ENCODE peak calls at places on chromosome 15, in seven cellular contexts. M is IMR-90, K is H9, N is mesenchymal stem cell, R is neuronal stem cell, Y is H1, L is trophoblast cell. E is an unnamed sample.

GRCh38 chr15:42796955-42797779 is 60.2 kb upstream of the CDAN1 start:
- DNase-seq in M (peak), K (no peak), N (no peak), R (no peak), Y (no peak), L (no peak), E (peak)

GRCh38 chr15:28974142-28974541 is 88.4 kb downstream of the APBA2 start:
- DNase-seq in M (no peak), K (no peak), N (no peak), R (no peak), Y (no peak), L (no peak), E (no peak)

GRCh38 chr15:98649621-98649995 is 1.3 kb downstream of the IGF1R start:
- DNase-seq in M (no peak), K (no peak), N (peak), R (no peak), Y (no peak), L (peak), E (no peak)

GRCh38 chr15:40481671-40482070 is 10.9 kb downstream of the CHST14 start:
- DNase-seq in M (no peak), K (no peak), N (no peak), R (no peak), Y (no peak), L (no peak), E (no peak)

GRCh38 chr15:66269326-66270090 is 16.0 kb upstream of the MEGF11 start:
- DNase-seq in M (peak), K (peak), N (peak), R (no peak), Y (no peak), L (peak), E (peak)

GRCh38 chr15:101029971-101030661 is 111.0 kb downstream of the LRRK1 start:
- DNase-seq in M (no peak), K (peak), N (no peak), R (no peak), Y (no peak), L (no peak), E (no peak)

GRCh38 chr15:84079885-84080777 is 155.4 kb upstream of the GOLGA6L4 start:
- DNase-seq in M (peak), K (peak), N (peak), R (peak), Y (peak), L (no peak), E (peak)

GRCh38 chr15:42062284-42062806 is 32.0 kb downstream of the PLA2G4D start:
- DNase-seq in M (no peak), K (no peak), N (no peak), R (no peak), Y (no peak), L (no peak), E (no peak)

GRCh38 chr15:34799825-34800168 is 4.4 kb upstream of the ACTC1 start:
- DNase-seq in M (no peak), K (no peak), N (no peak), R (no peak), Y (no peak), L (no peak), E (no peak)

GRCh38 chr15:36499751-36500389 is 79.6 kb upstream of the CDIN1 start:
- DNase-seq in M (peak), K (no peak), N (no peak), R (no peak), Y (no peak), L (no peak), E (no peak)

GRCh38 chr15:34621675-34622074 is 38.2 kb upstream of the GOLGA8B start:
- DNase-seq in M (peak), K (no peak), N (no peak), R (no peak), Y (no peak), L (no peak), E (no peak)

DNA sequence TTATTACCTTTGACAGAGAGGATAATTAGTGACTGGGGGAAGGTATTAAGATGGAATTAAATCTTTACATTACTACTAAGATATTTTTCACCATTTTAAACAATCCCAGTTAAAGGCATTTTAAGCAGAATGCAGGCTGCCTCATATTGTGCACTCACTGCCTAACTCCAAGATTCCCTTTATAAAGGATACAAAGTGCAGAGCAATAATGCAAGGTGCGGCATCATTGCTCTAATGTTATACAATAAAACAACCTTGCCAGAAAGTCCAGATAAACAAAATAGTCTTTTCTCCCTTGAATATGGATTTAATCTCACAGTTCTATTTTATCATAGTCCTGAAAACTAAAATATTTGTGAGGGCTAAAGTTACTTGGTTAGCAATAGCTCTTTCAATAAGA is 1031.6 kb upstream of the SEMA6D start:
- DNase-seq in M (no peak), K (no peak), N (no peak), R (no peak), Y (no peak), L (no peak), E (no peak)
- H2BK5ac ChIP-seq in M (no peak), K (no peak), N (no peak), R (no peak), Y (no peak), L (no peak), E (no peak)

GRCh38 chr15:63502843-63503738 is 1.3 kb upstream of the USP3 start:
- DNase-seq in M (peak), K (peak), N (peak), R (no peak), Y (peak), L (peak), E (peak)
- H2BK5ac ChIP-seq in M (peak), K (no peak), N (peak), R (no peak), Y (no peak), L (peak), E (no peak)

GRCh38 chr15:72979754-72980153 is 72.5 kb upstream of the NEO1 start:
- DNase-seq in M (no peak), K (no peak), N (no peak), R (no peak), Y (no peak), L (no peak), E (no peak)

GRCh38 chr15:72979308-72979707 is 73.0 kb upstream of the NEO1 start:
- DNase-seq in M (no peak), K (no peak), N (no peak), R (no peak), Y (no peak), L (no peak), E (no peak)

GRCh38 chr15:72983812-72984211 is 68.5 kb upstream of the NEO1 start:
- DNase-seq in M (no peak), K (no peak), N (peak), R (no peak), Y (no peak), L (peak), E (no peak)

GRCh38 chr15:72982750-72983149 is 69.5 kb upstream of the NEO1 start:
- DNase-seq in M (peak), K (no peak), N (no peak), R (no peak), Y (no peak), L (no peak), E (no peak)
- H2BK5ac ChIP-seq in M (no peak), K (no peak), N (no peak), R (no peak), Y (no peak), L (no peak), E (no peak)

DNA sequence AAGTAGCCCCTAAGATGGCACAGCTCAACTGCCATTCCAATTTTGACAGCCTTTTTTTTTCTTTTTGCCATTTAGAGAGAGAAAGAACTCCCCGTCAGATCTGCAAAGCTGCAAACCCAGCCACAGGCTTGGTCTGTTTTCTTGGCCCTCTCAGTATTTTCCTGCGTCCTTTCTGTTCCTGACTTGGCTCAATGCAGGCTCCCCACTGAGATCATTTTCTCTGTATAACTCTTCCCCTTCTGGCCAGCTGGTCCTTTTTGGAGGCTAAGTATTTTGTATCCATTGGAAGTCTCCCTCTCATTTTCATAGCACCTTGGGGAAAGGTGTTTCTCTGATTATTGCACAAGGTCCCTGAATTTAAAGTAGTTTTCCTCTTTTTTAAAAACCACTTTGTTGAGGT is 386.8 kb downstream of the UNC13C start:
- DNase-seq in M (no peak), K (no peak), N (no peak), R (no peak), Y (no peak), L (no peak), E (no peak)
- H2BK5ac ChIP-seq in M (no peak), K (no peak), N (no peak), R (no peak), Y (no peak), L (no peak), E (no peak)

GRCh38 chr15:88142141-88142540 is 114.4 kb downstream of the NTRK3 start:
- DNase-seq in M (no peak), K (no peak), N (no peak), R (no peak), Y (no peak), L (no peak), E (no peak)

GRCh38 chr15:88139936-88140335 is 116.6 kb downstream of the NTRK3 start:
- DNase-seq in M (no peak), K (no peak), N (no peak), R (no peak), Y (no peak), L (no peak), E (peak)

GRCh38 chr15:88141490-88141889 is 115.0 kb downstream of the NTRK3 start:
- DNase-seq in M (no peak), K (peak), N (no peak), R (no peak), Y (no peak), L (no peak), E (no peak)

GRCh38 chr15:88144921-88145320 is 111.6 kb downstream of the NTRK3 start:
- DNase-seq in M (no peak), K (no peak), N (no peak), R (no peak), Y (no peak), L (no peak), E (no peak)
- H2BK5ac ChIP-seq in M (no peak), K (no peak), N (no peak), R (no peak), Y (no peak), L (no peak), E (no peak)

GRCh38 chr15:51132384-51133139 is 37.9 kb upstream of the TNFAIP8L3 start:
- DNase-seq in M (peak), K (peak), N (peak), R (peak), Y (peak), L (no peak), E (peak)
- H2BK5ac ChIP-seq in M (peak), K (no peak), N (peak), R (no peak), Y (no peak), L (no peak), E (no peak)

DNA sequence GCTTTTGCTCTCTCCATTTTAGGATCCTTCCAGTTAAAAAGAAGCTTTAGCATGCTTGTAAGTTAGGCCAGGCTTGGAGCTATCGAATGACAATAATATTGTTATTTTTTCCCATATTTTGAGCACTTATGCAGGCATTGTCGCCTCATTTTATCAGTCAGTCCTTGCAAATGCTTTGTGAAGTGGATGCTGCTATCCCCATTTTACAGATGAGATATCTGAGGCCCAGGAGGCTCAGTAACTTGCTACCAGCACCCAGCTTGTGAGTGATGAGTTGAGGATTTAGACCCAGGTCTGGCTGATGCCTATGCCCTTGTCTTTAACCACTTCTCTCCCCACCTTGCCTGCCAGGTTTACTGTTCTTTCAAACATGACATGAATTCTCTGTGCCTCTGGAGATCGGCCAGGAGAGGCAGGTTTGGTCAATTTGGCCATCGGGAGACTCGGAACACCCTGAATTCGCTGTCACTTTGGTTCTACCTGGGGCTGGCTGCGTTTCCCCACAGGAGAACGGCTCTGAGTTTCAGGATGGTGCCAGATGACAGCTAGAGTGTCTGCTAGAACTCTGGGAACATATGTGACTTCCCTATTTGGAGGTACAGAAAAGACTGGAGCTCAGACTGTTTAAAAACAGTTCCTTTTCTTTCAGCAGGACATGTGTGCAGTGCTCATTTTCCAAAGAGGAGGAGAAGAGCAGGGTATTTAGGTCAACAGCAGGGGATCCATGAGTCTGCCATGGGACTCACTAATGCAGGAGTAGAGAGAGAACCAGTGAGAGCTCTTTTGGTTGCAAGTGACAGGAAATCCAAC is 25.4 kb upstream of the ZNF710 start:
- DNase-seq in M (no peak), K (no peak), N (no peak), R (no peak), Y (no peak), L (no peak), E (no peak)
- H2BK5ac ChIP-seq in M (no peak), K (no peak), N (no peak), R (no peak), Y (no peak), L (no peak), E (no peak)

GRCh38 chr15:91855684-91856553 is 2.4 kb downstream of the SLCO3A1 start:
- DNase-seq in M (no peak), K (peak), N (no peak), R (peak), Y (peak), L (no peak), E (peak)

GRCh38 chr15:91855241-91855640 is 1.7 kb downstream of the SLCO3A1 start:
- DNase-seq in M (no peak), K (no peak), N (no peak), R (no peak), Y (no peak), L (no peak), E (no peak)

GRCh38 chr15:91853968-91854943 is 748 bp downstream of the SLCO3A1 start:
- DNase-seq in M (no peak), K (peak), N (no peak), R (peak), Y (peak), L (no peak), E (peak)

GRCh38 chr15:91852741-91853500 is 587 bp upstream of the SLCO3A1 start:
- DNase-seq in M (peak), K (peak), N (peak), R (peak), Y (peak), L (peak), E (peak)

DNA sequence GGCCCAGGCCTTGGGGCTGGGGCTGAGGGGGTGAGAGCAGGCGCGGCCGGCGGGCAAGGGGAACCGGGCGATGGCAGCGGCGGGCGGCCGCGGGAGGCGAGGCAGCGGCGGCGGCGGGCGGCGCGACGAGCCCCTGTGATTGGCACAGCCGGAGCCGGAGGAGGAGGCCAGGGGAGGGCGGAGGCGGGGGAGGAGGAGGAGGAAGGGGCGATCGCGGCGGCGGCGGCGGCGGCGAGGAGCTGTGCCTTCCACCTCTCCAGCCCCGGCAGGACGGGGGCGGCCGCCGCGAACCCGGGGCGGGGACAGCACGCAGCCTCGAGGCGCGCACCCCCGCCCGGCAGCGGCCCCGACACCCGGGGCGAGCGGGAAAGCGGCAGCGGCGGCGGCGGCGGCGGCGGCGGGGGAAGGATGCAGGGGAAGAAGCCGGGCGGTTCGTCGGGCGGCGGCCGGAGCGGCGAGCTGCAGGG is at the start of gene SLCO3A1:
- DNase-seq in M (peak), K (peak), N (peak), R (peak), Y (no peak), L (no peak), E (peak)
- H2BK5ac ChIP-seq in M (peak), K (no peak), N (no peak), R (no peak), Y (no peak), L (no peak), E (no peak)

GRCh38 chr15:59963322-59963721 is 40.8 kb upstream of the FOXB1 start:
- DNase-seq in M (no peak), K (no peak), N (no peak), R (no peak), Y (no peak), L (no peak), E (no peak)
- H2BK5ac ChIP-seq in M (no peak), K (no peak), N (no peak), R (no peak), Y (no peak), L (no peak), E (no peak)

GRCh38 chr15:75868019-75868418 is 24.8 kb downstream of the UBE2Q2 start:
- DNase-seq in M (peak), K (no peak), N (no peak), R (no peak), Y (no peak), L (no peak), E (no peak)

GRCh38 chr15:75867428-75867827 is 24.2 kb downstream of the UBE2Q2 start:
- DNase-seq in M (no peak), K (no peak), N (no peak), R (no peak), Y (no peak), L (no peak), E (no peak)

GRCh38 chr15:75864213-75865059 is 21.2 kb downstream of the UBE2Q2 start:
- DNase-seq in M (peak), K (no peak), N (peak), R (no peak), Y (no peak), L (no peak), E (no peak)

GRCh38 chr15:75869446-75869845 is 26.2 kb downstream of the UBE2Q2 start:
- DNase-seq in M (no peak), K (no peak), N (no peak), R (no peak), Y (no peak), L (no peak), E (peak)

GRCh38 chr15:75866916-75867315 is 23.7 kb downstream of the UBE2Q2 start:
- DNase-seq in M (no peak), K (no peak), N (no peak), R (no peak), Y (no peak), L (no peak), E (peak)
- H2BK5ac ChIP-seq in M (no peak), K (no peak), N (no peak), R (no peak), Y (no peak), L (no peak), E (no peak)